ENCODE peak calls at places on chromosomes 6 and 20, in seven cellular contexts. U, Z, M, C, Y, G and S are unnamed samples.

GRCh38 chr20:18504479-18505060 is 3.2 kb upstream of the SEC23B start:
- DNase-seq in G (no peak), Z (no peak), Y (no peak), U (no peak), C (no peak), M (no peak), S (peak)

GRCh38 chr6:139942333-139942732 is 567.9 kb upstream of the CITED2 start:
- DNase-seq in Z (no peak), Y (no peak), G (no peak), M (no peak), C (no peak), U (no peak), S (no peak)

GRCh38 chr6:151232899-151233298 is 6.9 kb upstream of the AKAP12 start:
- DNase-seq in Y (no peak), G (no peak), Z (no peak), C (no peak), U (no peak), M (no peak), S (no peak)

GRCh38 chr6:157561929-157562810 is 181.2 kb downstream of the ZDHHC14 start:
- DNase-seq in Z (no peak), U (peak), G (peak), C (no peak), Y (peak), M (no peak), S (no peak)

GRCh38 chr20:7272512-7272911 is 505.0 kb downstream of the BMP2 start:
- DNase-seq in U (no peak), C (no peak), Z (no peak), G (no peak), Y (no peak), M (no peak), S (peak)

GRCh38 chr6:25340854-25341552 is 61.8 kb downstream of the CARMIL1 start:
- DNase-seq in Z (no peak), G (no peak), C (no peak), M (no peak), U (no peak), Y (no peak), S (no peak)

GRCh38 chr6:42933195-42933594 is 3.9 kb downstream of the CNPY3 start:
- DNase-seq in M (no peak), U (no peak), G (no peak), C (no peak), Y (no peak), Z (no peak), S (no peak)

GRCh38 chr20:53599378-53599777 is 5.7 kb upstream of the ZNF217 start:
- DNase-seq in Z (no peak), U (no peak), G (no peak), M (no peak), Y (peak), C (no peak), S (no peak)

GRCh38 chr6:152746172-152746553 is 4.4 kb upstream of the VIP start:
- DNase-seq in G (no peak), Y (no peak), U (no peak), Z (peak), M (peak), C (no peak), S (no peak)

GRCh38 chr20:61644387-61645076 is 392.5 kb downstream of the CDH4 start:
- DNase-seq in Z (no peak), C (no peak), M (no peak), Y (no peak), G (no peak), U (no peak), S (no peak)

GRCh38 chr20:21159658-21160380 is 33.9 kb downstream of the KIZ start:
- DNase-seq in Z (no peak), C (no peak), U (no peak), G (no peak), M (no peak), Y (no peak), S (no peak)
- TF ChIP-seq POLR2AphosphoS5 in Z (no peak), C (no peak), U (no peak), G (no peak), M (no peak), Y (no peak), S (no peak)

GRCh38 chr6:136249811-136250685 is at the start of gene MTFR2:
- DNase-seq in G (peak), C (peak), Y (peak), M (peak), U (peak), Z (peak), S (peak)

GRCh38 chr6:136251394-136251793 is 1.3 kb upstream of the MTFR2 start:
- DNase-seq in G (no peak), Y (no peak), U (no peak), M (no peak), Z (no peak), C (peak), S (peak)

GRCh38 chr6:136249336-136249735 is 775 bp downstream of the MTFR2 start:
- DNase-seq in G (no peak), Y (no peak), C (no peak), M (no peak), U (no peak), Z (no peak), S (peak)

GRCh38 chr6:136252441-136252840 is 2.3 kb upstream of the MTFR2 start:
- DNase-seq in G (no peak), Y (no peak), M (no peak), U (no peak), C (no peak), Z (no peak), S (no peak)

GRCh38 chr6:136250686-136251008 is 536 bp upstream of the MTFR2 start:
- DNase-seq in Z (no peak), Y (no peak), U (no peak), G (no peak), C (peak), M (no peak), S (no peak)
- H3K9ac ChIP-seq in Z (peak), Y (peak), U (peak), G (peak), C (peak), M (peak), S (peak)

GRCh38 chr6:39076993-39077535 is 28.5 kb downstream of the GLP1R start:
- DNase-seq in Y (no peak), C (no peak), G (no peak), U (peak), Z (no peak), M (no peak), S (no peak)

GRCh38 chr6:39077882-39078594 is 29.5 kb downstream of the GLP1R start:
- DNase-seq in C (no peak), M (no peak), Z (no peak), U (no peak), Y (no peak), G (no peak), S (no peak)

GRCh38 chr6:39079197-39079596 is 30.6 kb downstream of the GLP1R start:
- DNase-seq in Z (no peak), Y (no peak), G (no peak), U (no peak), C (no peak), M (no peak), S (no peak)

GRCh38 chr6:39079726-39080125 is 31.1 kb downstream of the GLP1R start:
- DNase-seq in U (no peak), G (no peak), Y (no peak), M (no peak), C (no peak), Z (no peak), S (no peak)

DNA sequence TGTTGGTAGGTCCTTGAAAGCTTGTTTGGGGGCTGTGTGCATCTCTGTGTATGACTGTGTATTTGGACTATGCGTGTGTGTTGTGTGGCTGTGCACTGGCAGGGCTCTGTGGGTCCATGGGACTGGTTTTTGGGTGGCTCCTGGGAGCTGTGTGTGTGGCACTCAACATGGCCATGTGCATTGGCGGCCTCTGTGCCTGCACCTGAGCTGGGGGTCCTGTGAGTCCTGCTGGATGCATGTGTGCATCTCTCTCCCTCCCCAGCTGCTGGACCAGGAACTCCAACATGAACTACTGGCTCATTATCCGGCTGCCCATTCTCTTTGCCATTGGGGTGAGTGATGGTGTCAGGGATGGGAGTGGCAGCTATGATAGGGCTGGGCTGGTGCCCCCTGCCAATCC is 30.1 kb downstream of the GLP1R start:
- DNase-seq in U (no peak), G (no peak), Z (no peak), M (no peak), C (no peak), Y (no peak), S (no peak)
- H2AFZ ChIP-seq in U (no peak), G (no peak), Z (no peak), M (no peak), C (no peak), Y (no peak), S (no peak)

GRCh38 chr20:49751397-49751735 is 37.7 kb upstream of the B4GALT5 start:
- DNase-seq in U (no peak), G (no peak), Z (no peak), M (no peak), Y (no peak), C (no peak), S (no peak)
- TF ChIP-seq POLR2AphosphoS5 in U (no peak), G (no peak), Z (no peak), M (no peak), Y (no peak), C (no peak), S (no peak)